ENCODE peak calls at places on chromosomes 13 and 19, in five cellular contexts. O is MCF 10A; P is hepatic stellate cell; C is tibial artery; I is stimulated activated CD4-positive, alpha-beta T cell treated with anti-CD3 and anti-CD28 coated beads, TNF-alpha, amount 100 ng/mL, for 48 hours. Z is an unnamed sample.

GRCh38 chr13:76758738-76759137 is 127.5 kb downstream of the KCTD12 start:
- DNase-seq in O (peak; percentile 11), P (no peak), C (no peak), I (no peak), Z (no peak)

GRCh38 chr13:113967729-113968462 is 6.0 kb downstream of the C13orf46 start:
- DNase-seq in O (no peak), P (no peak), C (no peak), I (no peak), Z (no peak)

GRCh38 chr19:24054044-24054935 is 32.7 kb upstream of the ZNF254 start:
- DNase-seq in O (peak; percentile 96), P (peak; percentile 21), C (no peak), I (no peak), Z (no peak)

GRCh38 chr13:112943309-112944125 is 25.5 kb upstream of the MCF2L start:
- DNase-seq in O (no peak), P (peak; percentile 54), C (no peak), I (peak; percentile 14), Z (peak; percentile 76)

GRCh38 chr13:112066624-112067004 is 335 bp upstream of the SOX1 start:
- DNase-seq in O (no peak), P (no peak), C (no peak), I (peak; percentile 64), Z (peak; percentile 99)

GRCh38 chr13:27620377-27621115 is at the start of gene LNX2:
- DNase-seq in O (peak; percentile 97), P (peak; percentile 97), C (peak; percentile 99), I (peak; percentile 97), Z (peak; percentile 96)

GRCh38 chr19:40302224-40303011 is 17.3 kb upstream of the AKT2 start:
- DNase-seq in O (peak; percentile 31), P (no peak), C (no peak), I (no peak), Z (no peak)

GRCh38 chr13:98672947-98673545 is 79.4 kb downstream of the SLC15A1 start:
- DNase-seq in O (peak; percentile 73), P (peak; percentile 81), C (peak; percentile 86), I (peak; percentile 19), Z (peak; percentile 50)

GRCh38 chr13:39909634-39910033 is 254.2 kb downstream of the COG6 start:
- DNase-seq in O (no peak), P (no peak), C (no peak), I (no peak), Z (no peak)

GRCh38 chr13:39111145-39111544 is 72.9 kb downstream of the NHLRC3 start:
- DNase-seq in O (no peak), P (no peak), C (no peak), I (no peak), Z (no peak)

GRCh38 chr13:99150575-99151370 is 49.9 kb upstream of the UBAC2 start:
- DNase-seq in O (peak; percentile 98), P (peak; percentile 69), C (no peak), I (no peak), Z (no peak)

GRCh38 chr13:32881792-32882175 is 134.4 kb upstream of the KL start:
- DNase-seq in O (peak; percentile 92), P (no peak), C (no peak), I (no peak), Z (peak; percentile 93)

GRCh38 chr19:18849838-18850400 is 18.2 kb downstream of the UPF1 start:
- DNase-seq in O (no peak), P (no peak), C (no peak), I (no peak), Z (no peak)

GRCh38 chr13:30020726-30021312 is 170.4 kb upstream of the UBL3 start:
- DNase-seq in O (peak; percentile 22), P (peak; percentile 31), C (no peak), I (no peak), Z (no peak)

GRCh38 chr13:39821977-39822376 is 166.5 kb downstream of the COG6 start:
- DNase-seq in O (no peak), P (no peak), C (no peak), I (no peak), Z (no peak)

GRCh38 chr13:73162912-73163911 is 104.4 kb downstream of the KLF5 start:
- DNase-seq in O (peak; percentile 48), P (no peak), C (no peak), I (no peak), Z (no peak)

GRCh38 chr19:6233827-6234511 is 45.8 kb downstream of the MLLT1 start:
- DNase-seq in O (peak; percentile 69), P (no peak), C (no peak), I (no peak), Z (no peak)

GRCh38 chr19:8340341-8341096 is 2.5 kb downstream of the KANK3 start:
- DNase-seq in O (no peak), P (no peak), C (no peak), I (no peak), Z (no peak)

GRCh38 chr19:45578861-45579260 is 5.7 kb downstream of the OPA3 start:
- DNase-seq in O (no peak), P (no peak), C (no peak), I (no peak), Z (no peak)

GRCh38 chr19:44607049-44607448 is 6.3 kb upstream of the IGSF23 start:
- DNase-seq in O (no peak), P (no peak), C (no peak), I (no peak), Z (no peak)

GRCh38 chr19:38252935-38253691 is 3.1 kb downstream of the PPP1R14A start:
- DNase-seq in O (no peak), P (no peak), C (peak; percentile 94), I (no peak), Z (no peak)

GRCh38 chr19:50994129-50994528 is 7.3 kb downstream of the KLK8 start:
- DNase-seq in O (no peak), P (no peak), C (no peak), I (no peak), Z (no peak)

GRCh38 chr13:73922728-73923393 is 211.3 kb downstream of the KLF12 start:
- DNase-seq in O (no peak), P (no peak), C (no peak), I (no peak), Z (no peak)

GRCh38 chr19:43620061-43621001 is 902 bp upstream of the ZNF428 start:
- DNase-seq in O (no peak), P (no peak), C (no peak), I (peak; percentile 80), Z (no peak)

GRCh38 chr19:18109731-18110671 is 12.4 kb downstream of the MAST3 start:
- DNase-seq in O (peak; percentile 41), P (peak; percentile 67), C (peak; percentile 79), I (no peak), Z (no peak)

GRCh38 chr13:76522083-76522755 is 364.0 kb downstream of the KCTD12 start:
- DNase-seq in O (peak; percentile 49), P (no peak), C (no peak), I (no peak), Z (no peak)

GRCh38 chr19:30312582-30313352 is 59.4 kb upstream of the ZNF536 start:
- DNase-seq in O (no peak), P (no peak), C (no peak), I (no peak), Z (no peak)

GRCh38 chr13:39196957-39197644 is 158.8 kb downstream of the NHLRC3 start:
- DNase-seq in O (peak; percentile 1), P (no peak), C (no peak), I (no peak), Z (no peak)

GRCh38 chr19:10544753-10545251 is 1.1 kb downstream of the ATG4D start:
- DNase-seq in O (no peak), P (no peak), C (no peak), I (no peak), Z (no peak)

GRCh38 chr19:1247747-1248453 is 483 bp upstream of the MIDN start:
- DNase-seq in O (peak; percentile 63), P (peak; percentile 58), C (peak; percentile 91), I (peak; percentile 71), Z (no peak)

GRCh38 chr19:34082289-34083077 is 89.8 kb upstream of the LSM14A start:
- DNase-seq in O (no peak), P (no peak), C (no peak), I (no peak), Z (no peak)

GRCh38 chr19:7159105-7159933 is 89.8 kb downstream of the ZNF557 start:
- DNase-seq in O (peak; percentile 48), P (peak; percentile 84), C (peak; percentile 94), I (no peak), Z (no peak)

GRCh38 chr13:32272021-32272695 is 43.0 kb downstream of the ZAR1L start:
- DNase-seq in O (peak; percentile 56), P (no peak), C (no peak), I (no peak), Z (no peak)

GRCh38 chr19:6610934-6611370 is 20.0 kb upstream of the CD70 start:
- DNase-seq in O (peak; percentile 85), P (peak; percentile 46), C (no peak), I (no peak), Z (no peak)

GRCh38 chr13:99353836-99354235 is 46.6 kb upstream of the GPR183 start:
- DNase-seq in O (no peak), P (peak; percentile 46), C (no peak), I (peak; percentile 24), Z (no peak)

GRCh38 chr13:21691500-21691899 is 20.6 kb downstream of the FGF9 start:
- DNase-seq in O (no peak), P (no peak), C (no peak), I (no peak), Z (no peak)

GRCh38 chr13:76879211-76879875 is 6.9 kb downstream of the KCTD12 start:
- DNase-seq in O (peak; percentile 92), P (peak; percentile 31), C (peak; percentile 90), I (peak; percentile 36), Z (no peak)

GRCh38 chr19:10761443-10762242 is 43.8 kb downstream of the DNM2 start:
- DNase-seq in O (no peak), P (no peak), C (no peak), I (no peak), Z (no peak)

GRCh38 chr19:16376649-16377048 is 52.0 kb downstream of the KLF2 start:
- DNase-seq in O (peak; percentile 5), P (no peak), C (no peak), I (no peak), Z (no peak)

Z was measured in COR-L47.